ENCODE peak calls at places on chromosomes 12 and 14, in six cellular contexts. P is brain microvascular endothelial cell, Q is A549, M is IMR-90, C is H1, E is tibial artery. D is an unnamed sample.

GRCh38 chr14:90419200-90419599 is 22.4 kb downstream of the CALM1 start:
- DNase-seq in Q (peak; percentile 80), M (peak; percentile 98), E (peak; percentile 92), P (peak; percentile 92), C (no peak), D (no peak)

GRCh38 chr12:94831081-94831747 is 172.3 kb downstream of the NDUFA12 start:
- DNase-seq in C (no peak), P (no peak), Q (no peak), M (no peak), E (no peak), D (peak; percentile 70)

GRCh38 chr14:28196878-28197277 is 569.7 kb upstream of the FOXG1 start:
- DNase-seq in Q (no peak), E (no peak), C (no peak), P (no peak), M (no peak), D (no peak)

GRCh38 chr12:70080577-70080976 is 162.7 kb upstream of the CNOT2 start:
- DNase-seq in C (no peak), E (no peak), M (no peak), Q (no peak), P (no peak), D (peak; percentile 48)

GRCh38 chr14:88289214-88289613 is 33.9 kb downstream of the KCNK10 start:
- DNase-seq in E (no peak), M (peak; percentile 13), P (no peak), Q (no peak), C (no peak), D (no peak)

GRCh38 chr12:117212563-117213190 is 22.4 kb upstream of the FBXO21 start:
- DNase-seq in M (peak; percentile 71), Q (peak; percentile 79), E (peak; percentile 78), C (peak; percentile 34), P (peak; percentile 81), D (peak; percentile 83)

GRCh38 chr14:95519699-95520098 is 3.2 kb upstream of the SYNE3 start:
- DNase-seq in Q (no peak), E (peak; percentile 93), M (peak; percentile 77), C (no peak), P (peak; percentile 59), D (peak; percentile 89)

GRCh38 chr12:4145990-4146859 is 127.3 kb upstream of the CCND2 start:
- DNase-seq in Q (no peak), E (no peak), M (no peak), P (no peak), C (no peak), D (no peak)

GRCh38 chr12:62866451-62867082 is 68.4 kb downstream of the PPM1H start:
- DNase-seq in P (peak; percentile 90), C (no peak), M (peak; percentile 77), E (no peak), Q (peak; percentile 85), D (no peak)

GRCh38 chr12:68727776-68728175 is 18.2 kb upstream of the SLC35E3 start:
- DNase-seq in P (no peak), C (no peak), E (no peak), M (no peak), Q (no peak), D (no peak)

GRCh38 chr12:54159140-54159539 is 29.6 kb downstream of the SMUG1 start:
- DNase-seq in M (no peak), P (no peak), E (no peak), C (peak; percentile 61), Q (no peak), D (no peak)

GRCh38 chr14:22513066-22513812 is 75.8 kb downstream of the DAD1 start:
- DNase-seq in Q (no peak), M (no peak), E (no peak), C (no peak), P (no peak), D (no peak)

GRCh38 chr12:116361404-116362223 is 84.1 kb upstream of the MED13L start:
- DNase-seq in P (no peak), M (no peak), Q (no peak), E (no peak), C (no peak), D (no peak)

GRCh38 chr14:78075033-78075432 is 95.1 kb upstream of the NRXN3 start:
- DNase-seq in M (no peak), C (no peak), E (no peak), P (no peak), Q (no peak), D (no peak)

GRCh38 chr12:75623631-75624118 is 112.3 kb upstream of the KRR1 start:
- DNase-seq in P (peak; percentile 40), M (peak; percentile 33), C (no peak), E (no peak), Q (peak; percentile 81), D (peak; percentile 25)

GRCh38 chr12:85632390-85632789 is 203.8 kb downstream of the RASSF9 start:
- DNase-seq in E (no peak), M (peak; percentile 68), C (no peak), Q (no peak), P (no peak), D (no peak)

GRCh38 chr12:127628655-127629054 is 638.3 kb upstream of the TMEM132C start:
- DNase-seq in C (no peak), M (peak; percentile 75), P (peak; percentile 51), E (no peak), Q (no peak), D (no peak)

GRCh38 chr14:46344327-46344937 is 307.1 kb downstream of the RPL10L start:
- DNase-seq in P (peak; percentile 41), C (no peak), Q (peak; percentile 31), M (no peak), E (no peak), D (peak; percentile 54)

GRCh38 chr14:71931492-71932228 is 569 bp upstream of the RGS6 start:
- DNase-seq in Q (no peak), P (no peak), C (no peak), E (no peak), M (no peak), D (no peak)

GRCh38 chr12:81758421-81759214 is 532 bp downstream of the PPFIA2 start:
- DNase-seq in C (no peak), P (peak; percentile 22), Q (peak; percentile 5), M (no peak), E (peak; percentile 69), D (no peak)

GRCh38 chr12:1878214-1878613 is 40.2 kb downstream of the CACNA2D4 start:
- DNase-seq in E (no peak), Q (no peak), M (no peak), C (no peak), P (no peak), D (no peak)

GRCh38 chr12:56803750-56804149 is 40.6 kb downstream of the HSD17B6 start:
- DNase-seq in Q (no peak), P (no peak), M (no peak), C (no peak), E (peak; percentile 82), D (no peak)

GRCh38 chr12:109109756-109110350 is 6.5 kb upstream of the ACACB start:
- DNase-seq in P (no peak), Q (no peak), E (no peak), C (no peak), M (no peak), D (no peak)

GRCh38 chr12:57852620-57853509 is 6.3 kb upstream of the CTDSP2 start:
- DNase-seq in Q (no peak), E (peak; percentile 89), C (peak; percentile 80), M (no peak), P (no peak), D (no peak)

GRCh38 chr12:72276212-72276865 is 4.2 kb downstream of the TRHDE start:
- DNase-seq in C (no peak), Q (no peak), E (no peak), M (no peak), P (no peak), D (no peak)
- H3K4me3 ChIP-seq in C (no peak overlapping the region), Q (no peak overlapping the region), E (peak overlapping the region; percentile 71), M (peak overlapping the region; percentile 25), P (no peak overlapping the region), D (no peak overlapping the region)

GRCh38 chr12:47360771-47361388 is 281.1 kb upstream of the AMIGO2 start:
- DNase-seq in E (no peak), M (no peak), P (no peak), Q (no peak), C (no peak), D (peak; percentile 63)
- H3K4me3 ChIP-seq in E (no peak overlapping the region), M (no peak overlapping the region), P (no peak overlapping the region), Q (no peak overlapping the region), C (no peak overlapping the region), D (peak overlapping the region; percentile 32)

GRCh38 chr14:35810963-35811362 is 1.9 kb upstream of the RALGAPA1 start:
- DNase-seq in C (no peak), M (no peak), E (no peak), P (no peak), Q (no peak), D (no peak)

GRCh38 chr14:35809597-35809996 is 502 bp upstream of the RALGAPA1 start:
- DNase-seq in Q (no peak), C (no peak), M (no peak), P (no peak), E (no peak), D (no peak)

GRCh38 chr14:35808076-35808657 is 928 bp downstream of the RALGAPA1 start:
- DNase-seq in E (no peak), C (no peak), Q (peak; percentile 31), P (no peak), M (no peak), D (peak; percentile 19)

GRCh38 chr14:35806006-35806907 is 2.8 kb downstream of the RALGAPA1 start:
- DNase-seq in P (no peak), E (no peak), C (no peak), M (no peak), Q (no peak), D (no peak)

GRCh38 chr14:35807131-35807961 is 1.7 kb downstream of the RALGAPA1 start:
- DNase-seq in M (no peak), Q (no peak), C (no peak), E (no peak), P (no peak), D (no peak)
- H3K4me3 ChIP-seq in M (peak overlapping the region; percentile 21), Q (peak overlapping the region; percentile 84), C (no peak overlapping the region), E (peak overlapping the region; percentile 86), P (no peak overlapping the region), D (peak overlapping the region; percentile 82)

DNA sequence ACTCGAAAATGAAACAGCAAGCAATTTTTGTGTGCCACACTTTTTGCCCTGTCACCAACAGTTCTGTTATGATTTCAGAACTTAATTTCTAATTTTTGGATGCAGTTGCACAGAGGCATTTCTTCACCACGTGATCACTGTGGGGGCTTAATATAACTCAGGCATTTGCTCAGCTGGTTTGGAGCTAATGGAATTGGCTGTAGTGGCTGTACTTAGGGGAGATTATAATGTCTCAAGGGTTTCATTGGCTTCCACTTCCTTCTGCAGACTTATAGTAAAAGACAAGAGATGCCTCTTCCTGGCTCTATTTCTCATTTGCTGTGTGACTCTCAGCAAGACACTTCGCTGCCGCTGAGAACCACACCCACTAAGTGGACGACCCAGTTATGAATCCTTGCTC is 452.4 kb downstream of the RAD51B start:
- DNase-seq in Q (no peak), E (no peak), C (no peak), M (no peak), P (no peak), D (no peak)
- H3K4me3 ChIP-seq in Q (no peak overlapping the region), E (no peak overlapping the region), C (no peak overlapping the region), M (no peak overlapping the region), P (no peak overlapping the region), D (no peak overlapping the region)

GRCh38 chr14:75070383-75070782 is 942 bp downstream of the ZC2HC1C start:
- DNase-seq in Q (no peak), M (no peak), P (no peak), C (no peak), E (no peak), D (no peak)
- H3K4me3 ChIP-seq in Q (no peak overlapping the region), M (no peak overlapping the region), P (no peak overlapping the region), C (no peak overlapping the region), E (no peak overlapping the region), D (no peak overlapping the region)